ENCODE peak calls at places on chromosomes 5 and 9, in six cellular contexts. T is tibial artery, C is kidney epithelial cell, R is cardiac fibroblast, Q is A549, U is astrocyte. I is an unnamed sample.

GRCh38 chr9:31587176-31587575 is 797.3 kb upstream of the ACO1 start:
- DNase-seq in T (no peak), C (no peak), R (no peak), Q (no peak), U (no peak), I (no peak)

GRCh38 chr9:16671591-16672137 is 198.8 kb downstream of the BNC2 start:
- DNase-seq in T (no peak), C (peak), R (peak), Q (no peak), U (peak), I (peak)

GRCh38 chr5:2747372-2748179 is 3.9 kb downstream of the IRX2 start:
- DNase-seq in T (no peak), C (no peak), R (no peak), Q (no peak), U (peak), I (no peak)

GRCh38 chr9:119689879-119690278 is 320.6 kb upstream of the BRINP1 start:
- DNase-seq in T (no peak), C (no peak), R (no peak), Q (no peak), U (no peak), I (no peak)

GRCh38 chr5:17123785-17124184 is 93.6 kb upstream of the BASP1 start:
- DNase-seq in T (no peak), C (no peak), R (no peak), Q (no peak), U (no peak), I (no peak)

GRCh38 chr9:131095666-131096489 is 453 bp upstream of the AIF1L start:
- DNase-seq in T (no peak), C (no peak), R (peak), Q (peak), U (no peak), I (no peak)

GRCh38 chr5:77329664-77330430 is 119.4 kb downstream of the PDE8B start:
- DNase-seq in T (no peak), C (no peak), R (no peak), Q (no peak), U (peak), I (no peak)

GRCh38 chr5:137573376-137573775 is 74.2 kb upstream of the SPOCK1 start:
- DNase-seq in T (no peak), C (no peak), R (no peak), Q (no peak), U (no peak), I (no peak)

GRCh38 chr9:119284118-119284517 is 85.1 kb downstream of the BRINP1 start:
- DNase-seq in T (no peak), C (no peak), R (no peak), Q (no peak), U (peak), I (no peak)

GRCh38 chr5:136191304-136192014 is 1.5 kb downstream of the SMIM32 start:
- DNase-seq in T (no peak), C (no peak), R (peak), Q (no peak), U (peak), I (no peak)

GRCh38 chr5:766666-767431 is 17.7 kb downstream of the ZDHHC11B start:
- DNase-seq in T (peak), C (no peak), R (no peak), Q (no peak), U (no peak), I (no peak)

GRCh38 chr9:77438653-77439052 is 209.5 kb downstream of the GNA14 start:
- DNase-seq in T (no peak), C (no peak), R (peak), Q (no peak), U (no peak), I (no peak)

GRCh38 chr5:45093377-45093776 is 284.6 kb downstream of the MRPS30 start:
- DNase-seq in T (no peak), C (no peak), R (no peak), Q (no peak), U (no peak), I (no peak)

GRCh38 chr9:135552021-135552697 is 6.2 kb downstream of the OBP2A start:
- DNase-seq in T (peak), C (no peak), R (no peak), Q (no peak), U (no peak), I (no peak)

GRCh38 chr5:53501054-53501453 is 20.6 kb downstream of the FST start:
- DNase-seq in T (no peak), C (no peak), R (no peak), Q (no peak), U (no peak), I (no peak)

GRCh38 chr9:70043689-70044449 is at the start of gene MAMDC2:
- DNase-seq in T (peak), C (no peak), R (peak), Q (no peak), U (peak), I (peak)

GRCh38 chr9:71285191-71285656 is 163.8 kb upstream of the TRPM3 start:
- DNase-seq in T (no peak), C (peak), R (peak), Q (peak), U (peak), I (peak)

GRCh38 chr5:67537439-67538342 is 341.1 kb upstream of the CD180 start:
- DNase-seq in T (no peak), C (no peak), R (peak), Q (no peak), U (no peak), I (no peak)

GRCh38 chr9:101246691-101247090 is 138.1 kb downstream of the BAAT start:
- DNase-seq in T (no peak), C (no peak), R (no peak), Q (no peak), U (no peak), I (no peak)

GRCh38 chr9:127574089-127574921 is 37.8 kb upstream of the STXBP1 start:
- DNase-seq in T (peak), C (no peak), R (peak), Q (peak), U (no peak), I (peak)

GRCh38 chr9:135154050-135154570 is 66.6 kb downstream of the OLFM1 start:
- DNase-seq in T (no peak), C (no peak), R (no peak), Q (no peak), U (no peak), I (no peak)

GRCh38 chr5:53249529-53249928 is 140.0 kb upstream of the MOCS2 start:
- DNase-seq in T (peak), C (peak), R (peak), Q (peak), U (peak), I (peak)

GRCh38 chr9:71349218-71349617 is 227.8 kb upstream of the TRPM3 start:
- DNase-seq in T (no peak), C (no peak), R (peak), Q (no peak), U (peak), I (no peak)

GRCh38 chr9:16729656-16730055 is 140.8 kb downstream of the BNC2 start:
- DNase-seq in T (no peak), C (no peak), R (no peak), Q (no peak), U (no peak), I (no peak)

GRCh38 chr5:128199104-128199503 is 115.5 kb downstream of the SLC12A2 start:
- DNase-seq in T (no peak), C (peak), R (peak), Q (no peak), U (peak), I (peak)

GRCh38 chr5:160312139-160312959 is at the start of gene CCNJL:
- DNase-seq in T (no peak), C (no peak), R (peak), Q (peak), U (peak), I (peak)

GRCh38 chr9:86589273-86589672 is 235.1 kb upstream of the TUT7 start:
- DNase-seq in T (no peak), C (no peak), R (no peak), Q (no peak), U (no peak), I (no peak)

GRCh38 chr9:14403112-14403511 is 89.2 kb upstream of the NFIB start:
- DNase-seq in T (no peak), C (no peak), R (no peak), Q (no peak), U (no peak), I (no peak)

GRCh38 chr5:134203630-134204029 is 22.2 kb downstream of the PPP2CA start:
- DNase-seq in T (no peak), C (no peak), R (no peak), Q (no peak), U (no peak), I (no peak)

GRCh38 chr5:124783285-124783684 is 36.8 kb upstream of the ZNF608 start:
- DNase-seq in T (no peak), C (no peak), R (no peak), Q (no peak), U (no peak), I (no peak)

GRCh38 chr9:27572918-27573698 is at the start of gene C9orf72:
- DNase-seq in T (peak), C (no peak), R (no peak), Q (peak), U (peak), I (peak)

GRCh38 chr5:17808566-17808965 is 174.3 kb downstream of the TAF11L14 start:
- DNase-seq in T (no peak), C (no peak), R (no peak), Q (no peak), U (no peak), I (no peak)

GRCh38 chr9:134847752-134848432 is 32.7 kb upstream of the FCN2 start:
- DNase-seq in T (no peak), C (no peak), R (no peak), Q (no peak), U (no peak), I (no peak)

DNA sequence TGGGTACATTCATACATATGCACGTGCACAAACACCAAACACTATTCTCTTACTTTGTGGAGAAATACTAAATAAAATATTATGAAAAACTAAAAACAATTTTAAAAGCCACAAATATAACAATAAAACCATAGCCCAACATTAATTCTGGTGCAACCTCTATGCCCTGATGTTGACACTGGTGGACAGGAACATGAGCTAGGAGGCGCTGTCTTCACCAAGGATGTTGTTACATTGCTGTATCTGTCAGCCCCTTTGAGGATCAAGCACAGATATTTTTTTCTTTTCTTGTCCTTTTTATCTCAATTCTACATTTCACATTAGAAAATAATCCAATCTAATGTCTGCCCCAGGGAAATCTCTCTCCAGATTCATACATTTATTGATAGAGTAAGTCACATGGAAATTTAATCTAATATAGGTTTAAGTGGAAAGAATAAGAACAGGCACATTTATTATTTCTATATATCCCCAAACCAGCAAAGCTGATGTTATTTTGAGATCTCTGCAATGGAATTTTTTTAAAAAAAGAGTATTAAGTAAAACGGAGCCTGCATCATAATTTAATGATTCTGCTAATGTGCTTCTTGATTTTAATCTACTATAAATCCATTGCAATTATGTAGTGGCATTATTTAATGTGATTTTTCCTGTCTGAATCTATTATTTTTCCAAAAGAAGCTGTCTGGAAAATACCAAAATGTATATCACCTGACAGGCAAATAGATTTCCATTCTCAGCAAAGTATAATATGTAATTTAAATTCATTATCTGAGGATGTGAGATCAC is 716.5 kb downstream of the MTRR start:
- DNase-seq in T (no peak), C (no peak), R (no peak), Q (no peak), U (no peak), I (no peak)
- TF ChIP-seq CTCF in T (no peak), C (peak), R (peak), Q (no peak), U (peak), I (peak)

DNA sequence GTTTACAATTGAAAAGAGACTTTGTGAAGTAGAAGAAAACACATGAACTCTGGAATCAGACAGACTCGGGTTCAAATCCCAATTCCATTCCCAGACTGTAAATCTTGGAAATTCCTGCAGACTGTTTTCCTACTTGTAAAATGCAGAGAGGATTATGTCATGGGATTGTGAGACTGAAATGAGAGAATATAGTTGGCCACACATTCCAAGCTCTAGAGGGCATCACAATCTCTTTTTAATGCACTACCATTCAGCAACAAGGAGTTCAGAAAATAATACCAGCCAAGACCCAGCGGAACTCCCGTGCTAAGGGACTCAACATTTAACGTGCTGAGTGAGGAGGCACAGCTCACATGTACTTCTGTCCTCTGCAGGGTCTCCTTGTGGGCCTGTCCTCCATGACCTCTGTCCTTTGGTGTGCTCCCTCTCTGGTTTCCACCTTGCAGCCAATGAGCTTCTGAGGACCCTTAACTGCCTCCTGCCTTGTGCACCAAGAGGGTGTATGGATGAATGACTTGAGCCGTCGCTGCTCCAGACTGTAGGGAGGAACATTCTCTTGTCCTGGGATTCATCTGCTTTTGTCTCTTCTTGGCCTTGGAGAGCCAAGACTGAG is 263.5 kb downstream of the NTRK2 start:
- DNase-seq in T (no peak), C (no peak), R (no peak), Q (no peak), U (no peak), I (no peak)
- TF ChIP-seq CTCF in T (peak), C (peak), R (no peak), Q (peak), U (peak), I (no peak)

GRCh38 chr5:115543931-115544370 is 624 bp downstream of the FEM1C start:
- DNase-seq in T (peak), C (no peak), R (peak), Q (no peak), U (no peak), I (no peak)

GRCh38 chr5:115545065-115545882 is 699 bp upstream of the FEM1C start:
- DNase-seq in T (no peak), C (no peak), R (no peak), Q (no peak), U (peak), I (no peak)

GRCh38 chr5:115543365-115543700 is 1.2 kb downstream of the FEM1C start:
- DNase-seq in T (no peak), C (no peak), R (no peak), Q (no peak), U (no peak), I (no peak)

GRCh38 chr5:115542651-115543364 is 1.8 kb downstream of the FEM1C start:
- DNase-seq in T (no peak), C (no peak), R (no peak), Q (no peak), U (no peak), I (no peak)

GRCh38 chr5:115544371-115545064 is at the start of gene FEM1C:
- DNase-seq in T (peak), C (peak), R (peak), Q (peak), U (peak), I (peak)
- TF ChIP-seq CTCF in T (no peak), C (no peak), R (no peak), Q (no peak), U (no peak), I (no peak)

DNA sequence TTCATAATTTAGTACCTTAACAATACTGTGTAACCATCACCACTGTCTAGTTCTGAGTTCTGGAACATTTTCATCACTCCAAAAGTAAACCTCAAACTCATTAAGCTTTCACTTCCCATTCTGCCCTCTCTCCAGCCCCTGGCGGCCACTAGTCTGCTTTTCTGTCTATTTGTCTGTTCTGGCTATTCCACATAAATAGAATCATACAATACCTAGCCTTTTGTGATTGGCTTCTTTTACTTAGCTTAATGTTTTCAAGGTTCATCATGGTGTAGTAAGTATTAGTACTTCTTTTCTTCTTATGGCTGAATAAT is 138.7 kb downstream of the RAPGEF6 start:
- DNase-seq in T (no peak), C (no peak), R (no peak), Q (no peak), U (no peak), I (no peak)
- TF ChIP-seq CTCF in T (no peak), C (peak), R (no peak), Q (no peak), U (no peak), I (no peak)

GRCh38 chr9:121713400-121714070 is 62.1 kb downstream of the DAB2IP start:
- DNase-seq in T (no peak), C (no peak), R (no peak), Q (no peak), U (no peak), I (no peak)
- TF ChIP-seq CTCF in T (no peak), C (no peak), R (no peak), Q (no peak), U (no peak), I (no peak)

DNA sequence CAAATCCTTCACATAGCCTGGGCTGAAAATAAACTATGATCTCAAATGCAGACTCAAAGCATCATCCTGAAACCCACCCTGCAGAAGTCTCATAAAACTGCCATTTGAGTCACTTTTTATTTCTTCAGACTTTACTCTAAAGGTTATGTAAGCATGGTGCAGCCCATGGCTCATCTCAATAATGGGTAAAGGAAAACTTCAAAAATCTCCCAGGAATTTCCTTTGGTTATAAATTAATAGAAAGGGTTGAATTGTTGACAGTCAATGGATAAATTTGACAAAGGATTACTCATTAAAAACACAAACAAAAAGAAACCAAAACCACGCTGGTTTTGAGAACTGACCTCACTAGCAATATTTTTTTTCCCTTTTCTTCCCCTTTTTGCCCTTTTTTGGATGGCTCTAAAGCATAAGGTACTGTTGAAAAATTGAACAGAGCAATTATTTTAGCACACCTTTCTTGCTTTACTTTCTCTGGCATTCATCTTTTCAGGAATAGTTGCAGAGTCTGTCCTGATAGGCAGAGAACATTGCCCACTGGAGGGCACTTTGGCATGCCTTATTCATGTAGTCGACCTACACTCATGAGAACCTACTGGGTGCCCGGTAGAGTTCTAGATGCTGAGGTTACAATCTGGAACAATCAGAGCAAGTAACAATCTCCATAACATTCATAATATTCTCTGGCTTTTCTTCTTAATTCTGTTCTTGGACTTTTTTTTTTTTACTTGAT is 191.4 kb downstream of the TMEM167A start:
- DNase-seq in T (no peak), C (peak), R (no peak), Q (peak), U (peak), I (no peak)
- TF ChIP-seq CTCF in T (no peak), C (peak), R (no peak), Q (peak), U (no peak), I (no peak)

GRCh38 chr9:122930933-122931850 is at the start of gene ZBTB26:
- DNase-seq in T (peak), C (peak), R (peak), Q (peak), U (peak), I (peak)
- TF ChIP-seq CTCF in T (no peak), C (no peak), R (no peak), Q (no peak), U (no peak), I (no peak)

GRCh38 chr5:32057157-32058096 is 116.7 kb downstream of the GOLPH3 start:
- DNase-seq in T (no peak), C (no peak), R (peak), Q (peak), U (no peak), I (no peak)
- TF ChIP-seq CTCF in T (no peak), C (no peak), R (peak), Q (no peak), U (peak), I (peak)

I was measured in PC-9.